ENCODE peak calls at places on chromosomes 4 and X, in eight cellular contexts. One of them, this sample, is unnamed.

GRCh38 chr4:99835942-99836341 is 19.3 kb downstream of the DAPP1 start:
- DNase-seq in tibial artery: no peak
- DNase-seq in small intestine: no peak
- DNase-seq in psoas muscle: no peak
- DNase-seq in myocyte: no peak
- DNase-seq in transverse colon: no peak
- DNase-seq in retinal pigment epithelial cell: no peak
- DNase-seq in astrocyte of the cerebellum: no peak
- DNase-seq in this sample: no peak

GRCh38 chr4:82851902-82852750 is 38.8 kb downstream of the SEC31A start:
- DNase-seq in tibial artery: no peak
- DNase-seq in small intestine: peak; percentile 39
- DNase-seq in psoas muscle: no peak
- DNase-seq in myocyte: peak; percentile 32
- DNase-seq in transverse colon: no peak
- DNase-seq in retinal pigment epithelial cell: peak; percentile 9
- DNase-seq in astrocyte of the cerebellum: peak; percentile 11
- DNase-seq in this sample: no peak

GRCh38 chr4:22471419-22471818 is 44.4 kb downstream of the ADGRA3 start:
- DNase-seq in tibial artery: no peak
- DNase-seq in small intestine: no peak
- DNase-seq in psoas muscle: no peak
- DNase-seq in myocyte: no peak
- DNase-seq in transverse colon: no peak
- DNase-seq in retinal pigment epithelial cell: no peak
- DNase-seq in astrocyte of the cerebellum: no peak
- DNase-seq in this sample: no peak

GRCh38 chr4:108030332-108030731 is 40.6 kb downstream of the HADH start:
- DNase-seq in tibial artery: no peak
- DNase-seq in small intestine: peak; percentile 42
- DNase-seq in psoas muscle: no peak
- DNase-seq in myocyte: peak; percentile 83
- DNase-seq in transverse colon: peak; percentile 28
- DNase-seq in retinal pigment epithelial cell: no peak
- DNase-seq in astrocyte of the cerebellum: peak; percentile 50
- DNase-seq in this sample: no peak

GRCh38 chr4:168710353-168710946 is 213.6 kb downstream of the PALLD start:
- DNase-seq in tibial artery: peak; percentile 60
- DNase-seq in small intestine: peak; percentile 59
- DNase-seq in psoas muscle: no peak
- DNase-seq in myocyte: peak; percentile 79
- DNase-seq in transverse colon: peak; percentile 35
- DNase-seq in retinal pigment epithelial cell: peak; percentile 37
- DNase-seq in astrocyte of the cerebellum: peak; percentile 63
- DNase-seq in this sample: no peak

GRCh38 chr4:152363086-152363485 is 172.8 kb downstream of the FBXW7 start:
- DNase-seq in tibial artery: no peak
- DNase-seq in small intestine: no peak
- DNase-seq in psoas muscle: no peak
- DNase-seq in myocyte: peak; percentile 32
- DNase-seq in transverse colon: no peak
- DNase-seq in retinal pigment epithelial cell: no peak
- DNase-seq in astrocyte of the cerebellum: no peak
- DNase-seq in this sample: no peak

GRCh38 chr4:55475394-55476243 is 71.1 kb downstream of the CLOCK start:
- DNase-seq in tibial artery: no peak
- DNase-seq in small intestine: no peak
- DNase-seq in psoas muscle: no peak
- DNase-seq in myocyte: peak; percentile 6
- DNase-seq in transverse colon: no peak
- DNase-seq in retinal pigment epithelial cell: no peak
- DNase-seq in astrocyte of the cerebellum: peak; percentile 38
- DNase-seq in this sample: no peak

GRCh38 chr4:83767017-83767541 is 231.2 kb downstream of the GPAT3 start:
- DNase-seq in tibial artery: no peak
- DNase-seq in small intestine: no peak
- DNase-seq in psoas muscle: no peak
- DNase-seq in myocyte: no peak
- DNase-seq in transverse colon: no peak
- DNase-seq in retinal pigment epithelial cell: no peak
- DNase-seq in astrocyte of the cerebellum: no peak
- DNase-seq in this sample: no peak

GRCh38 chr4:186701273-186701672 is 22.4 kb downstream of the FAT1 start:
- DNase-seq in tibial artery: no peak
- DNase-seq in small intestine: peak; percentile 31
- DNase-seq in psoas muscle: no peak
- DNase-seq in myocyte: peak; percentile 88
- DNase-seq in transverse colon: no peak
- DNase-seq in retinal pigment epithelial cell: no peak
- DNase-seq in astrocyte of the cerebellum: peak; percentile 62
- DNase-seq in this sample: no peak

GRCh38 chr4:40980318-40980883 is 230.6 kb downstream of the NSUN7 start:
- DNase-seq in tibial artery: no peak
- DNase-seq in small intestine: peak; percentile 23
- DNase-seq in psoas muscle: no peak
- DNase-seq in myocyte: peak; percentile 30
- DNase-seq in transverse colon: no peak
- DNase-seq in retinal pigment epithelial cell: no peak
- DNase-seq in astrocyte of the cerebellum: no peak
- DNase-seq in this sample: no peak

GRCh38 chr4:11720292-11720691 is 291.6 kb upstream of the HS3ST1 start:
- DNase-seq in tibial artery: no peak
- DNase-seq in small intestine: peak; percentile 59
- DNase-seq in psoas muscle: no peak
- DNase-seq in myocyte: peak; percentile 63
- DNase-seq in transverse colon: no peak
- DNase-seq in retinal pigment epithelial cell: no peak
- DNase-seq in astrocyte of the cerebellum: no peak
- DNase-seq in this sample: no peak

GRCh38 chr4:153265311-153266047 is 61.2 kb downstream of the TRIM2 start:
- DNase-seq in tibial artery: no peak
- DNase-seq in small intestine: no peak
- DNase-seq in psoas muscle: no peak
- DNase-seq in myocyte: no peak
- DNase-seq in transverse colon: no peak
- DNase-seq in retinal pigment epithelial cell: no peak
- DNase-seq in astrocyte of the cerebellum: no peak
- DNase-seq in this sample: no peak

GRCh38 chr4:48254381-48255072 is 15.1 kb downstream of the TEC start:
- DNase-seq in tibial artery: no peak
- DNase-seq in small intestine: peak; percentile 28
- DNase-seq in psoas muscle: no peak
- DNase-seq in myocyte: peak; percentile 73
- DNase-seq in transverse colon: no peak
- DNase-seq in retinal pigment epithelial cell: peak; percentile 46
- DNase-seq in astrocyte of the cerebellum: peak; percentile 99
- DNase-seq in this sample: no peak

GRCh38 chr4:110900206-110900769 is 277.4 kb upstream of the PITX2 start:
- DNase-seq in tibial artery: no peak
- DNase-seq in small intestine: no peak
- DNase-seq in psoas muscle: no peak
- DNase-seq in myocyte: peak; percentile 55
- DNase-seq in transverse colon: no peak
- DNase-seq in retinal pigment epithelial cell: peak; percentile 54
- DNase-seq in astrocyte of the cerebellum: no peak
- DNase-seq in this sample: no peak

GRCh38 chrX:41478397-41478911 is 31.3 kb downstream of the NYX start:
- DNase-seq in tibial artery: no peak
- DNase-seq in small intestine: no peak
- DNase-seq in psoas muscle: no peak
- DNase-seq in myocyte: no peak
- DNase-seq in transverse colon: no peak
- DNase-seq in retinal pigment epithelial cell: no peak
- DNase-seq in astrocyte of the cerebellum: no peak
- DNase-seq in this sample: no peak

GRCh38 chr4:1833307-1834046 is 22.5 kb downstream of the LETM1 start:
- DNase-seq in tibial artery: no peak
- DNase-seq in small intestine: no peak
- DNase-seq in psoas muscle: no peak
- DNase-seq in myocyte: no peak
- DNase-seq in transverse colon: no peak
- DNase-seq in retinal pigment epithelial cell: no peak
- DNase-seq in astrocyte of the cerebellum: no peak
- DNase-seq in this sample: no peak

GRCh38 chr4:175298119-175298518 is 380.0 kb downstream of the ADAM29 start:
- DNase-seq in tibial artery: no peak
- DNase-seq in small intestine: no peak
- DNase-seq in psoas muscle: no peak
- DNase-seq in myocyte: no peak
- DNase-seq in transverse colon: no peak
- DNase-seq in retinal pigment epithelial cell: no peak
- DNase-seq in astrocyte of the cerebellum: no peak
- DNase-seq in this sample: no peak

GRCh38 chr4:94408549-94409374 is 43.0 kb upstream of the PDLIM5 start:
- DNase-seq in tibial artery: no peak
- DNase-seq in small intestine: no peak
- DNase-seq in psoas muscle: no peak
- DNase-seq in myocyte: peak; percentile 36
- DNase-seq in transverse colon: no peak
- DNase-seq in retinal pigment epithelial cell: peak; percentile 86
- DNase-seq in astrocyte of the cerebellum: no peak
- DNase-seq in this sample: no peak

GRCh38 chr4:120773641-120774040 is 148.9 kb downstream of the PRDM5 start:
- DNase-seq in tibial artery: no peak
- DNase-seq in small intestine: no peak
- DNase-seq in psoas muscle: no peak
- DNase-seq in myocyte: no peak
- DNase-seq in transverse colon: no peak
- DNase-seq in retinal pigment epithelial cell: no peak
- DNase-seq in astrocyte of the cerebellum: no peak
- DNase-seq in this sample: no peak

GRCh38 chr4:3643518-3644433 is 111.6 kb upstream of the LRPAP1 start:
- DNase-seq in tibial artery: no peak
- DNase-seq in small intestine: no peak
- DNase-seq in psoas muscle: no peak
- DNase-seq in myocyte: no peak
- DNase-seq in transverse colon: no peak
- DNase-seq in retinal pigment epithelial cell: no peak
- DNase-seq in astrocyte of the cerebellum: no peak
- DNase-seq in this sample: no peak

GRCh38 chrX:40727093-40727492 is 8.2 kb downstream of the MED14 start:
- DNase-seq in tibial artery: no peak
- DNase-seq in small intestine: no peak
- DNase-seq in psoas muscle: no peak
- DNase-seq in myocyte: no peak
- DNase-seq in transverse colon: no peak
- DNase-seq in retinal pigment epithelial cell: no peak
- DNase-seq in astrocyte of the cerebellum: no peak
- DNase-seq in this sample: no peak

GRCh38 chrX:19626230-19626629 is 110.9 kb upstream of the MAP3K15 start:
- DNase-seq in tibial artery: no peak
- DNase-seq in small intestine: no peak
- DNase-seq in psoas muscle: no peak
- DNase-seq in myocyte: no peak
- DNase-seq in transverse colon: no peak
- DNase-seq in retinal pigment epithelial cell: no peak
- DNase-seq in astrocyte of the cerebellum: no peak
- DNase-seq in this sample: no peak

GRCh38 chr4:186021461-186022167 is 47.3 kb upstream of the TLR3 start:
- DNase-seq in tibial artery: no peak
- DNase-seq in small intestine: peak; percentile 20
- DNase-seq in psoas muscle: no peak
- DNase-seq in myocyte: peak; percentile 59
- DNase-seq in transverse colon: no peak
- DNase-seq in retinal pigment epithelial cell: no peak
- DNase-seq in astrocyte of the cerebellum: peak; percentile 51
- DNase-seq in this sample: no peak

GRCh38 chr4:100841911-100842310 is 324.1 kb upstream of the EMCN start:
- DNase-seq in tibial artery: no peak
- DNase-seq in small intestine: no peak
- DNase-seq in psoas muscle: no peak
- DNase-seq in myocyte: peak; percentile 7
- DNase-seq in transverse colon: no peak
- DNase-seq in retinal pigment epithelial cell: no peak
- DNase-seq in astrocyte of the cerebellum: no peak
- DNase-seq in this sample: no peak

GRCh38 chrX:26649534-26649933 is 433.6 kb downstream of the MAGEB5 start:
- DNase-seq in tibial artery: no peak
- DNase-seq in small intestine: no peak
- DNase-seq in psoas muscle: no peak
- DNase-seq in myocyte: no peak
- DNase-seq in transverse colon: no peak
- DNase-seq in retinal pigment epithelial cell: no peak
- DNase-seq in astrocyte of the cerebellum: no peak
- DNase-seq in this sample: no peak

GRCh38 chrX:31223817-31224216 is 152.0 kb upstream of the FTHL17 start:
- DNase-seq in tibial artery: no peak
- DNase-seq in small intestine: no peak
- DNase-seq in psoas muscle: no peak
- DNase-seq in myocyte: peak; percentile 45
- DNase-seq in transverse colon: no peak
- DNase-seq in retinal pigment epithelial cell: peak; percentile 15
- DNase-seq in astrocyte of the cerebellum: no peak
- DNase-seq in this sample: no peak

GRCh38 chrX:24014388-24015018 is 12.5 kb downstream of the KLHL15 start:
- DNase-seq in tibial artery: no peak
- DNase-seq in small intestine: no peak
- DNase-seq in psoas muscle: no peak
- DNase-seq in myocyte: no peak
- DNase-seq in transverse colon: no peak
- DNase-seq in retinal pigment epithelial cell: no peak
- DNase-seq in astrocyte of the cerebellum: no peak
- DNase-seq in this sample: no peak

GRCh38 chr4:8271821-8272220 is 2.3 kb downstream of the HTRA3 start:
- DNase-seq in tibial artery: no peak
- DNase-seq in small intestine: no peak
- DNase-seq in psoas muscle: no peak
- DNase-seq in myocyte: no peak
- DNase-seq in transverse colon: no peak
- DNase-seq in retinal pigment epithelial cell: no peak
- DNase-seq in astrocyte of the cerebellum: no peak
- DNase-seq in this sample: no peak

GRCh38 chrX:118973389-118974087 is 880 bp upstream of the LONRF3 start:
- DNase-seq in tibial artery: peak; percentile 37
- DNase-seq in small intestine: peak; percentile 8
- DNase-seq in psoas muscle: peak; percentile 68
- DNase-seq in myocyte: no peak
- DNase-seq in transverse colon: peak; percentile 18
- DNase-seq in retinal pigment epithelial cell: no peak
- DNase-seq in astrocyte of the cerebellum: no peak
- DNase-seq in this sample: no peak

GRCh38 chrX:53288173-53288572 is 6.8 kb upstream of the IQSEC2 start:
- DNase-seq in tibial artery: peak; percentile 27
- DNase-seq in small intestine: no peak
- DNase-seq in psoas muscle: peak; percentile 78
- DNase-seq in myocyte: peak; percentile 19
- DNase-seq in transverse colon: no peak
- DNase-seq in retinal pigment epithelial cell: no peak
- DNase-seq in astrocyte of the cerebellum: no peak
- DNase-seq in this sample: no peak

GRCh38 chr4:77172336-77172735 is 15.3 kb downstream of the CCNG2 start:
- DNase-seq in tibial artery: no peak
- DNase-seq in small intestine: no peak
- DNase-seq in psoas muscle: no peak
- DNase-seq in myocyte: peak; percentile 87
- DNase-seq in transverse colon: no peak
- DNase-seq in retinal pigment epithelial cell: peak; percentile 22
- DNase-seq in astrocyte of the cerebellum: peak; percentile 76
- DNase-seq in this sample: no peak

GRCh38 chr4:86536166-86536565 is 57.9 kb upstream of the PTPN13 start:
- DNase-seq in tibial artery: no peak
- DNase-seq in small intestine: no peak
- DNase-seq in psoas muscle: no peak
- DNase-seq in myocyte: no peak
- DNase-seq in transverse colon: no peak
- DNase-seq in retinal pigment epithelial cell: no peak
- DNase-seq in astrocyte of the cerebellum: no peak
- DNase-seq in this sample: no peak

GRCh38 chr4:39394706-39395105 is 12.0 kb upstream of the KLB start:
- DNase-seq in tibial artery: no peak
- DNase-seq in small intestine: no peak
- DNase-seq in psoas muscle: no peak
- DNase-seq in myocyte: no peak
- DNase-seq in transverse colon: no peak
- DNase-seq in retinal pigment epithelial cell: no peak
- DNase-seq in astrocyte of the cerebellum: no peak
- DNase-seq in this sample: no peak

GRCh38 chr4:186724861-186725419 is 1.3 kb upstream of the FAT1 start:
- DNase-seq in tibial artery: no peak
- DNase-seq in small intestine: peak; percentile 56
- DNase-seq in psoas muscle: no peak
- DNase-seq in myocyte: peak; percentile 40
- DNase-seq in transverse colon: no peak
- DNase-seq in retinal pigment epithelial cell: no peak
- DNase-seq in astrocyte of the cerebellum: peak; percentile 8
- DNase-seq in this sample: no peak